ENCODE peak calls at places on chromosomes 4 and X, in nine cellular contexts. C is EL; V is ovary; F is A673; A is retina; L is AG09309; G is substantia nigra; D is renal cortical epithelial cell; K is stimulated activated CD8-positive, alpha-beta memory T cell treated with anti-CD3 and anti-CD28 coated beads, Interleukin-7, amount 100 ng/mL, for 48 hours. Q is an unnamed sample.

GRCh38 chr4:173014113-173014558 is 154.5 kb upstream of the GALNT7 start:
- DNase-seq in A (peak), K (no peak), L (no peak), C (peak), F (peak), G (no peak), V (no peak), D (peak), Q (peak)

GRCh38 chr4:41360214-41360910 is 103.6 kb downstream of the UCHL1 start:
- DNase-seq in V (peak), L (no peak), A (peak), D (no peak), F (peak), K (no peak), G (peak), C (peak), Q (peak)

GRCh38 chr4:77007358-77008230 is 58.0 kb downstream of the SEPTIN11 start:
- DNase-seq in D (peak), K (no peak), G (no peak), A (no peak), L (no peak), C (peak), F (peak), V (no peak), Q (peak)

GRCh38 chr4:37268311-37268710 is 23.8 kb downstream of the NWD2 start:
- DNase-seq in D (no peak), C (no peak), G (no peak), F (no peak), L (no peak), K (no peak), V (no peak), A (no peak), Q (no peak)

GRCh38 chr4:173505924-173506779 is 23.9 kb downstream of the HAND2 start:
- DNase-seq in L (no peak), A (peak), F (peak), V (peak), K (peak), D (no peak), G (no peak), C (peak), Q (peak)

GRCh38 chrX:24117288-24117687 is 32.2 kb upstream of the ZFX start:
- DNase-seq in A (no peak), C (peak), L (peak), G (no peak), F (peak), D (peak), K (no peak), V (peak), Q (peak)

GRCh38 chrX:149371984-149372383 is 133.1 kb downstream of the IDS start:
- DNase-seq in A (no peak), G (no peak), D (no peak), K (no peak), L (no peak), F (no peak), C (no peak), V (no peak), Q (no peak)

GRCh38 chr4:168887809-168888208 is 122.2 kb downstream of the CBR4 start:
- DNase-seq in G (no peak), L (no peak), C (no peak), D (no peak), V (no peak), F (no peak), K (no peak), A (no peak), Q (no peak)

GRCh38 chr4:105280338-105280809 is 133.7 kb downstream of the TET2 start:
- DNase-seq in D (peak), F (peak), C (peak), L (peak), V (no peak), G (no peak), K (no peak), A (no peak), Q (peak)

GRCh38 chrX:5644786-5645185 is 583.9 kb downstream of the NLGN4X start:
- DNase-seq in V (no peak), K (no peak), D (no peak), A (no peak), F (no peak), L (no peak), G (no peak), C (no peak), Q (no peak)

GRCh38 chr4:11424000-11424399 is 4.7 kb downstream of the HS3ST1 start:
- DNase-seq in F (peak), L (no peak), K (no peak), G (peak), V (peak), C (no peak), A (peak), D (peak), Q (peak)

GRCh38 chr4:106803107-106803506 is 233.0 kb downstream of the DKK2 start:
- DNase-seq in F (no peak), K (no peak), D (no peak), L (no peak), V (no peak), G (no peak), A (no peak), C (peak), Q (no peak)

GRCh38 chr4:44961001-44961755 is 234.8 kb upstream of the GNPDA2 start:
- DNase-seq in F (no peak), G (no peak), C (no peak), V (no peak), D (no peak), K (no peak), A (no peak), L (no peak), Q (no peak)

GRCh38 chr4:128663325-128663724 is 146.2 kb upstream of the JADE1 start:
- DNase-seq in C (no peak), V (no peak), F (no peak), K (no peak), D (peak), L (no peak), G (no peak), A (no peak), Q (peak)

GRCh38 chr4:38188631-38189101 is 228.5 kb downstream of the PTTG2 start:
- DNase-seq in A (no peak), C (peak), D (peak), G (no peak), F (no peak), K (no peak), L (no peak), V (no peak), Q (peak)

GRCh38 chr4:173301518-173302201 is 32.5 kb downstream of the HMGB2 start:
- DNase-seq in C (peak), K (no peak), L (no peak), A (no peak), F (peak), G (no peak), V (no peak), D (peak), Q (peak)

GRCh38 chr4:25810815-25811690 is 51.7 kb downstream of the SEL1L3 start:
- DNase-seq in F (no peak), A (no peak), L (no peak), K (no peak), V (no peak), C (peak), D (peak), G (no peak), Q (peak)

GRCh38 chrX:53281321-53281822 is at the start of gene IQSEC2:
- DNase-seq in C (peak), G (peak), F (peak), A (peak), L (no peak), V (peak), D (peak), K (no peak), Q (peak)

GRCh38 chrX:119802546-119802945 is 11.1 kb upstream of the RPL39 start:
- DNase-seq in A (no peak), D (no peak), G (no peak), C (no peak), K (no peak), V (no peak), L (no peak), F (no peak), Q (no peak)

GRCh38 chr4:41281038-41281634 is 24.4 kb downstream of the UCHL1 start:
- DNase-seq in D (peak), G (no peak), F (peak), A (peak), C (peak), L (peak), V (no peak), K (peak), Q (peak)

GRCh38 chr4:119958983-119959382 is 107.7 kb downstream of the MAD2L1 start:
- DNase-seq in A (no peak), K (no peak), F (no peak), L (no peak), G (no peak), C (no peak), V (no peak), D (no peak), Q (no peak)

GRCh38 chrX:69093960-69094935 is 71.0 kb downstream of the PJA1 start:
- DNase-seq in D (peak), L (peak), A (peak), K (peak), F (peak), G (peak), V (no peak), C (peak), Q (peak)

GRCh38 chr4:184801781-184802180 is 24.0 kb downstream of the ACSL1 start:
- DNase-seq in C (no peak), K (no peak), F (no peak), D (peak), A (no peak), L (no peak), G (no peak), V (no peak), Q (peak)

GRCh38 chrX:19902110-19902509 is 14.7 kb upstream of the SH3KBP1 start:
- DNase-seq in D (no peak), G (no peak), C (no peak), L (no peak), K (no peak), V (no peak), F (no peak), A (no peak), Q (no peak)

GRCh38 chr4:1347410-1347864 is 429 bp downstream of the UVSSA start:
- DNase-seq in A (peak), F (peak), C (peak), L (peak), K (peak), G (no peak), D (peak), V (peak), Q (peak)

GRCh38 chr4:185183622-185184281 is 20.0 kb downstream of the CFAP97 start:
- DNase-seq in K (peak), V (peak), F (peak), L (peak), G (peak), D (peak), C (peak), A (peak), Q (peak)

GRCh38 chr4:120071192-120071795 is 4.6 kb upstream of the MAD2L1 start:
- DNase-seq in C (peak), A (peak), G (no peak), D (peak), K (no peak), V (peak), F (peak), L (no peak), Q (peak)

GRCh38 chr4:147996840-147997239 is 265.0 kb downstream of the ARHGAP10 start:
- DNase-seq in K (no peak), L (no peak), G (no peak), D (no peak), A (no peak), V (no peak), F (no peak), C (no peak), Q (no peak)

GRCh38 chr4:30962949-30963348 is 242.8 kb downstream of the PCDH7 start:
- DNase-seq in D (peak), A (no peak), K (no peak), G (no peak), L (no peak), F (peak), V (no peak), C (no peak), Q (peak)

GRCh38 chr4:104345598-104346242 is 149.0 kb downstream of the CXXC4 start:
- DNase-seq in D (no peak), F (no peak), G (no peak), L (no peak), K (no peak), V (no peak), A (no peak), C (no peak), Q (no peak)

GRCh38 chr4:47642985-47643745 is 158.1 kb downstream of the ATP10D start:
- DNase-seq in K (no peak), L (peak), G (no peak), A (peak), V (no peak), F (peak), D (peak), C (peak), Q (peak)

GRCh38 chr4:185265942-185266341 is 56.5 kb downstream of the SNX25 start:
- DNase-seq in G (no peak), C (peak), F (peak), A (no peak), L (no peak), K (no peak), D (peak), V (no peak), Q (peak)

GRCh38 chr4:98341309-98341708 is 80.1 kb downstream of the RAP1GDS1 start:
- DNase-seq in F (peak), K (no peak), G (no peak), D (peak), L (peak), C (peak), V (no peak), A (peak), Q (peak)

GRCh38 chr4:83240379-83240875 is 44.2 kb downstream of the COQ2 start:
- DNase-seq in C (no peak), A (no peak), L (no peak), D (no peak), V (no peak), F (no peak), K (no peak), G (no peak), Q (no peak)

GRCh38 chrX:153934473-153935325 is at the start of gene NAA10:
- DNase-seq in F (peak), L (no peak), V (peak), G (peak), C (peak), K (no peak), A (peak), D (peak), Q (peak)

GRCh38 chrX:101117701-101118100 is 19.7 kb downstream of the CENPI start:
- DNase-seq in C (no peak), K (no peak), F (no peak), V (no peak), D (no peak), L (no peak), G (no peak), A (no peak), Q (no peak)

GRCh38 chr4:101140228-101140627 is 207.1 kb downstream of the PPP3CA start:
- DNase-seq in G (no peak), F (peak), V (no peak), A (no peak), K (no peak), C (no peak), L (no peak), D (no peak), Q (peak)

GRCh38 chrX:16160729-16161128 is 6.6 kb upstream of the MAGEB17 start:
- DNase-seq in D (peak), V (no peak), A (no peak), K (no peak), F (no peak), L (peak), C (peak), G (no peak), Q (peak)

GRCh38 chr4:99968330-99968729 is 18.3 kb upstream of the H2AZ1 start:
- DNase-seq in V (no peak), A (no peak), D (peak), F (peak), G (no peak), L (peak), C (peak), K (no peak), Q (peak)